ENCODE peak calls at places on chromosomes 5 and 9, in eight cellular contexts. D, B, U, X, G, J, E and N are unnamed samples.

GRCh38 chr5:159469496-159470370 is 139.4 kb upstream of the IL12B start:
- DNase-seq in D (no peak), E (no peak), U (no peak), J (no peak), B (no peak), G (no peak), X (peak; percentile 30), N (no peak)

GRCh38 chr5:152953788-152954483 is 536.5 kb upstream of the GRIA1 start:
- DNase-seq in E (no peak), G (no peak), U (no peak), B (no peak), D (no peak), X (no peak), J (no peak), N (no peak)

GRCh38 chr5:44875661-44876250 is 67.0 kb downstream of the MRPS30 start:
- DNase-seq in X (peak; percentile 94), B (peak; percentile 98), E (peak; percentile 7), U (no peak), J (no peak), D (no peak), G (no peak), N (no peak)

GRCh38 chr5:98930972-98931762 is 2.4 kb upstream of the CHD1 start:
- DNase-seq in E (no peak), J (no peak), B (no peak), G (no peak), X (no peak), D (no peak), U (no peak), N (no peak)

GRCh38 chr5:170297589-170298462 is at the start of gene LCP2:
- DNase-seq in E (no peak), J (no peak), X (no peak), D (no peak), B (no peak), U (no peak), G (no peak), N (no peak)

GRCh38 chr5:139637438-139638089 is 10.6 kb upstream of the CXXC5 start:
- DNase-seq in E (peak; percentile 88), G (peak; percentile 82), J (peak; percentile 85), B (no peak), U (no peak), D (peak; percentile 93), X (peak; percentile 84), N (no peak)

GRCh38 chr5:78574157-78574673 is 74.4 kb downstream of the LHFPL2 start:
- DNase-seq in G (no peak), J (peak; percentile 47), E (no peak), U (no peak), B (no peak), X (no peak), D (no peak), N (no peak)

GRCh38 chr5:78162253-78162862 is 132.1 kb downstream of the AP3B1 start:
- DNase-seq in X (peak; percentile 18), U (no peak), J (peak; percentile 65), D (no peak), E (peak; percentile 63), B (peak; percentile 41), G (no peak), N (peak; percentile 5)

GRCh38 chr9:7226007-7226670 is 468.4 kb downstream of the KDM4C start:
- DNase-seq in J (no peak), X (no peak), G (no peak), D (no peak), U (no peak), B (no peak), E (no peak), N (no peak)

GRCh38 chr5:65127181-65127901 is 354.4 kb downstream of the ADAMTS6 start:
- DNase-seq in B (no peak), J (no peak), U (no peak), X (peak; percentile 88), E (no peak), G (no peak), D (no peak), N (no peak)

GRCh38 chr9:16368425-16369087 is 501.9 kb downstream of the BNC2 start:
- DNase-seq in E (no peak), X (peak; percentile 68), U (no peak), G (no peak), B (no peak), J (no peak), D (no peak), N (no peak)

GRCh38 chr5:168672888-168673287 is 93.7 kb upstream of the PANK3 start:
- DNase-seq in B (no peak), U (no peak), D (no peak), E (no peak), J (no peak), X (no peak), G (no peak), N (no peak)

GRCh38 chr5:52269395-52269794 is 518.3 kb upstream of the ITGA1 start:
- DNase-seq in X (no peak), U (no peak), G (no peak), E (peak; percentile 2), J (no peak), B (no peak), D (no peak), N (no peak)

GRCh38 chr5:157025093-157025698 is 33.7 kb downstream of the HAVCR1 start:
- DNase-seq in B (no peak), D (no peak), E (no peak), U (no peak), G (no peak), X (no peak), J (no peak), N (no peak)

GRCh38 chr9:97293207-97293721 is 14.2 kb upstream of the CCDC180 start:
- DNase-seq in J (peak; percentile 48), D (peak; percentile 78), X (peak; percentile 25), B (no peak), U (no peak), G (peak; percentile 47), E (peak; percentile 11), N (no peak)

GRCh38 chr9:81150016-81150625 is 539.2 kb downstream of the TLE1 start:
- DNase-seq in J (no peak), U (no peak), X (peak; percentile 73), B (no peak), E (no peak), G (no peak), D (no peak), N (no peak)

DNA sequence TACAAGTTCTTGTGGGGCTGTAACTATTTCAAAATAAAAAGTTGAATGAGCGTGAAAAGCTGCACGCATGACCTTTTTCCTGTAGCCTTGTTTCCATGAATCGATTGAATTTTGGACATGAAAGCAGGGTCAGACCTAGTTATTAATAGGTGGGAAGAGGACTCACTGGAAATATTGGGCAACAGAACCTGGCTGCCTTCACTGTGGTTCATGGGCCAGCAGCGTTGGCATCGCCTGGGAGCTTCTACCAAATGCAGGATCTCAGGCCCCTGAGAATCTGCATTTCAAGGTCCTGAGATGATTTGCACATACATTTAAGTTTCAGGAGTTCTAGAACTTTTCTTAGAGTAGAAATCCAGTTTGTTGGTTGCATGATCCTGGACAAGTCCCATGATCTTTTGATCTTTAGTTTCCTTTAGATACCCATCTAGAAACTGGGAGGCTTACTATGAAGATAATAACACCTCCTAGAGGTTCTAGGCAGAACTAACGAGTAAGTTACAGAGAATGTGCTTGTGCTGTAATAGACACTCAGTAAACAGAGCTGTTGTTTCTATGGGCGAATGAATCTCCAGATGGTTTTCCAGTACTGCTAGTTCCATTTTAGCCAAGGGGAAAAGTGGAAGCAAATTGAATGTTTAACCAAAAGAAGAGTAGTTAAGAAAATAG is 12.4 kb downstream of the ANKRD33B start:
- DNase-seq in X (no peak), E (no peak), J (no peak), U (no peak), B (no peak), G (no peak), D (no peak), N (no peak)
- TF ChIP-seq CTCF in X (no peak), E (peak; percentile 39), J (no peak), U (no peak), B (no peak), G (no peak), D (no peak), N (no peak)

GRCh38 chr9:17578911-17579793 is at the start of gene SH3GL2:
- DNase-seq in G (no peak), J (peak; percentile 16), E (peak; percentile 97), U (peak; percentile 0), X (peak; percentile 28), B (no peak), D (peak; percentile 56), N (no peak)
- H3K4me3 ChIP-seq in G (peak within 1 kb of the TSS; percentile 16), J (peak within 1 kb of the TSS; percentile 33), E (peak within 1 kb of the TSS; percentile 86), U (peak within 1 kb of the TSS; percentile 29), X (peak within 1 kb of the TSS; percentile 46), B (no peak within 1 kb of the TSS), D (peak within 1 kb of the TSS; percentile 58), N (peak within 1 kb of the TSS; percentile 36)

DNA sequence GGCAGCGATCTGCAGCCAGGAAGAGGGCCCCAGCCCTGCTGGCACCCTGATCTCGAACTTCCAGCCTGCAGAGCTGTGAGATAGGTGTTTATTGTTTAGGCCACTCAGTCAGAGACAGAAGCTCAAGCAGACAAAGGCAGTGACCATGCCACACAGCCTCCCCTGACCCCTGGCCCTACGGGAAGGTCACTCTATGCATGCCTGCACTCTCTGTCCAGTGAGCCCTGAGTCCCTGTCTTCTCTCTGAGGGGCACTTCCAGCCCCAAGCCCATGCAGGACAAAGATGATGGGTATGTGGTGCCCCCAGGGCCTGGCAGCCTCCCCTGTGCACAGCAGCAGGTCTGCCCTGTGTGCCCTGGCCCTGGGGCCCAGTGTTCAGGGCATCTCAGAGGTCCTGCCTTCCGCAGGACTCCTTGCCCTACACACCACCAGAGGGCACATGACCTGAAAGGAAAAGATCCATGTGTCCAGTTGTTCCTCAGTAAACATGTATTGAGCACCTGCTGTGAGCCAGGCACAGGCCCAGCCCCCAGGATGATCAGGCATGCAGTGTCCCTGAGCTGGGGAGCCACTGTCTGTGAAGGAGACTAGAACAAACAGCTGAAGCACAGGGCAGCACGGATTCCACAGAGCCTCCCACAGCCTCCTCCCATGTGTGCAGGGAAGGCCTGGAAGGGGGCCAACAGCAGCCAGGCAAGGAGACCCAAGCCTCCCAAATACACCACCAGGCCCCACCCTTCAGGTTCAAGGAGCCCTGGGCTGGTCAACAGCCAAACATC is 109.3 kb downstream of the ATPSCKMT start:
- DNase-seq in D (no peak), J (no peak), X (no peak), G (no peak), B (peak; percentile 13), U (no peak), E (peak; percentile 51), N (no peak)
- TF ChIP-seq CTCF in D (no peak), J (peak; percentile 27), X (peak; percentile 22), G (no peak), B (peak; percentile 20), U (no peak), E (peak; percentile 58), N (peak; percentile 40)

GRCh38 chr5:6581559-6582426 is 51.1 kb downstream of the NSUN2 start:
- DNase-seq in B (no peak), U (no peak), J (peak; percentile 15), E (no peak), G (no peak), X (peak; percentile 49), D (no peak), N (no peak)

GRCh38 chr5:6581090-6581489 is 51.8 kb downstream of the NSUN2 start:
- DNase-seq in G (no peak), E (no peak), X (peak; percentile 50), U (no peak), J (no peak), D (no peak), B (no peak), N (no peak)

GRCh38 chr5:6583049-6583880 is 49.6 kb downstream of the NSUN2 start:
- DNase-seq in G (no peak), D (peak; percentile 55), U (no peak), J (peak; percentile 31), X (peak; percentile 27), B (no peak), E (peak; percentile 77), N (no peak)

GRCh38 chr5:6584101-6584645 is 48.7 kb downstream of the NSUN2 start:
- DNase-seq in B (no peak), D (no peak), U (no peak), J (no peak), E (no peak), X (no peak), G (no peak), N (no peak)

GRCh38 chr5:6582507-6583048 is 50.3 kb downstream of the NSUN2 start:
- DNase-seq in U (no peak), D (no peak), E (no peak), B (no peak), X (peak; percentile 10), J (no peak), G (no peak), N (no peak)
- H3K4me3 ChIP-seq in U (no peak overlapping the region), D (peak overlapping the region; percentile 55), E (peak overlapping the region; percentile 67), B (no peak overlapping the region), X (peak overlapping the region; percentile 14), J (no peak overlapping the region), G (peak overlapping the region; percentile 18), N (no peak overlapping the region)